ENCODE peak calls at places on chromosomes 3 and 15, in eight cellular contexts. N is RKO, M is esophagus squamous epithelium, P is lower lobe of right lung, B is T47D, L is EL, J is endothelial cell, X is endodermal cell. E is an unnamed sample.

GRCh38 chr3:194287392-194287791 is 63.7 kb downstream of the CPN2 start:
- DNase-seq in N (no peak), M (no peak), P (no peak), B (no peak), L (no peak), J (no peak), X (no peak), E (no peak)

GRCh38 chr15:56052389-56053045 is 59.1 kb upstream of the NEDD4 start:
- DNase-seq in N (peak; percentile 84), M (no peak), P (no peak), B (peak; percentile 70), L (peak; percentile 57), J (no peak), X (no peak), E (no peak)

GRCh38 chr15:69999392-70000085 is 98.2 kb downstream of the TLE3 start:
- DNase-seq in N (no peak), M (no peak), P (no peak), B (no peak), L (no peak), J (no peak), X (no peak), E (no peak)

GRCh38 chr3:57998366-57999283 is 9.6 kb upstream of the FLNB start:
- DNase-seq in N (peak; percentile 47), M (no peak), P (no peak), B (no peak), L (no peak), J (no peak), X (no peak), E (no peak)

GRCh38 chr15:49558924-49559323 is 61.7 kb downstream of the FAM227B start:
- DNase-seq in N (no peak), M (no peak), P (no peak), B (no peak), L (no peak), J (no peak), X (no peak), E (no peak)

GRCh38 chr15:98599911-98600685 is 48.2 kb upstream of the IGF1R start:
- DNase-seq in N (no peak), M (peak; percentile 11), P (peak; percentile 55), B (peak; percentile 42), L (peak; percentile 59), J (no peak), X (peak; percentile 74), E (peak; percentile 54)

GRCh38 chr3:188349963-188350332 is 196.0 kb downstream of the LPP start:
- DNase-seq in N (no peak), M (no peak), P (no peak), B (no peak), L (no peak), J (no peak), X (no peak), E (no peak)

GRCh38 chr3:159560214-159561004 is 428.2 kb upstream of the IL12A start:
- DNase-seq in N (no peak), M (no peak), P (no peak), B (no peak), L (no peak), J (no peak), X (peak; percentile 54), E (no peak)

GRCh38 chr15:29131336-29132109 is 138.1 kb downstream of the NSMCE3 start:
- DNase-seq in N (no peak), M (no peak), P (no peak), B (no peak), L (no peak), J (no peak), X (no peak), E (no peak)

GRCh38 chr3:177687291-177687690 is 490.0 kb upstream of the TBL1XR1 start:
- DNase-seq in N (no peak), M (no peak), P (no peak), B (no peak), L (no peak), J (no peak), X (no peak), E (no peak)

GRCh38 chr3:113575191-113575590 is 42.8 kb downstream of the SIDT1 start:
- DNase-seq in N (no peak), M (no peak), P (no peak), B (no peak), L (no peak), J (no peak), X (no peak), E (no peak)